ENCODE peak calls at places on chromosomes 16 and 17, in eight cellular contexts. J, W, O, M, D, U, S and Y are unnamed samples.

GRCh38 chr17:64281962-64282752 is 19.1 kb upstream of the TEX2 start:
- DNase-seq in J (peak), W (peak), O (peak), M (peak), D (peak), U (peak), S (peak), Y (peak)

GRCh38 chr16:20243731-20244281 is 83.5 kb downstream of the GP2 start:
- DNase-seq in J (no peak), W (no peak), O (no peak), M (no peak), D (no peak), U (no peak), S (no peak), Y (peak)

GRCh38 chr17:67244621-67245072 is 349 bp downstream of the HELZ start:
- DNase-seq in J (no peak), W (no peak), O (no peak), M (no peak), D (no peak), U (no peak), S (no peak), Y (peak)

GRCh38 chr16:69767459-69768229 is 5.5 kb downstream of the WWP2 start:
- DNase-seq in J (no peak), W (no peak), O (no peak), M (no peak), D (no peak), U (no peak), S (no peak), Y (no peak)

GRCh38 chr16:84599528-84600202 is 18.2 kb downstream of the COTL1 start:
- DNase-seq in J (peak), W (no peak), O (peak), M (peak), D (peak), U (no peak), S (no peak), Y (peak)

GRCh38 chr17:18002171-18002570 is 29.5 kb downstream of the DRC3 start:
- DNase-seq in J (peak), W (no peak), O (no peak), M (no peak), D (no peak), U (no peak), S (no peak), Y (no peak)

GRCh38 chr17:48054238-48055185 is 6.4 kb downstream of the NFE2L1 start:
- DNase-seq in J (peak), W (peak), O (no peak), M (peak), D (no peak), U (peak), S (no peak), Y (no peak)

GRCh38 chr17:48613862-48614694 is 1.0 kb downstream of the HOXB8 start:
- DNase-seq in J (no peak), W (no peak), O (no peak), M (no peak), D (peak), U (no peak), S (no peak), Y (no peak)

GRCh38 chr17:80446645-80447405 is 29.6 kb downstream of the NPTX1 start:
- DNase-seq in J (peak), W (no peak), O (no peak), M (peak), D (no peak), U (no peak), S (no peak), Y (no peak)

GRCh38 chr17:10276436-10276835 is 78.0 kb upstream of the GAS7 start:
- DNase-seq in J (no peak), W (no peak), O (no peak), M (no peak), D (no peak), U (no peak), S (no peak), Y (no peak)

GRCh38 chr17:37698132-37698615 is 46.7 kb downstream of the HNF1B start:
- DNase-seq in J (peak), W (no peak), O (no peak), M (no peak), D (no peak), U (no peak), S (no peak), Y (no peak)

GRCh38 chr17:64780096-64781012 is 118.2 kb upstream of the SMURF2 start:
- DNase-seq in J (peak), W (no peak), O (no peak), M (peak), D (peak), U (peak), S (peak), Y (no peak)

GRCh38 chr16:56643080-56643778 is 4.8 kb downstream of the MT1A start:
- DNase-seq in J (peak), W (peak), O (no peak), M (peak), D (peak), U (peak), S (peak), Y (no peak)

GRCh38 chr16:26889751-26890150 is 177.0 kb upstream of the C16orf82 start:
- DNase-seq in J (no peak), W (no peak), O (no peak), M (no peak), D (no peak), U (no peak), S (no peak), Y (no peak)

GRCh38 chr17:18033442-18034099 is 5.4 kb downstream of the ATPAF2 start:
- DNase-seq in J (peak), W (peak), O (peak), M (peak), D (peak), U (peak), S (peak), Y (peak)

GRCh38 chr17:18933102-18934058 is 18.6 kb upstream of the SLC5A10 start:
- DNase-seq in J (no peak), W (no peak), O (no peak), M (no peak), D (peak), U (no peak), S (no peak), Y (no peak)

GRCh38 chr17:28896884-28897768 is at the start of gene FLOT2:
- DNase-seq in J (peak), W (peak), O (no peak), M (peak), D (peak), U (peak), S (peak), Y (peak)

GRCh38 chr17:50272711-50273653 is 1.3 kb upstream of the TMEM92 start:
- DNase-seq in J (peak), W (no peak), O (no peak), M (peak), D (peak), U (peak), S (peak), Y (peak)

GRCh38 chr16:80433617-80434016 is 107.2 kb upstream of the DYNLRB2 start:
- DNase-seq in J (peak), W (no peak), O (no peak), M (no peak), D (no peak), U (no peak), S (no peak), Y (no peak)

GRCh38 chr17:19397556-19398041 is 10.6 kb upstream of the MFAP4 start:
- DNase-seq in J (no peak), W (no peak), O (no peak), M (no peak), D (no peak), U (no peak), S (no peak), Y (no peak)

GRCh38 chr17:50774225-50774803 is 7.0 kb upstream of the ANKRD40CL start:
- DNase-seq in J (no peak), W (no peak), O (no peak), M (no peak), D (no peak), U (no peak), S (no peak), Y (no peak)

GRCh38 chr16:84589975-84590719 is 27.7 kb downstream of the COTL1 start:
- DNase-seq in J (no peak), W (no peak), O (no peak), M (no peak), D (peak), U (no peak), S (no peak), Y (no peak)

GRCh38 chr17:79844869-79845600 is 5.8 kb upstream of the CBX4 start:
- DNase-seq in J (peak), W (no peak), O (no peak), M (peak), D (peak), U (no peak), S (peak), Y (peak)

GRCh38 chr17:4833941-4834501 is 881 bp downstream of the MINK1 start:
- DNase-seq in J (peak), W (no peak), O (no peak), M (peak), D (peak), U (peak), S (no peak), Y (peak)

GRCh38 chr16:16062023-16062932 is 112.9 kb downstream of the ABCC1 start:
- DNase-seq in J (no peak), W (no peak), O (no peak), M (no peak), D (no peak), U (no peak), S (no peak), Y (peak)

GRCh38 chr17:70913086-70913485 is 743.8 kb downstream of the KCNJ2 start:
- DNase-seq in J (peak), W (no peak), O (no peak), M (no peak), D (no peak), U (no peak), S (no peak), Y (no peak)

GRCh38 chr17:10271004-10271620 is 72.7 kb upstream of the GAS7 start:
- DNase-seq in J (peak), W (no peak), O (no peak), M (no peak), D (no peak), U (no peak), S (no peak), Y (peak)

GRCh38 chr17:75079023-75079373 is 8.8 kb upstream of the SLC16A5 start:
- DNase-seq in J (no peak), W (no peak), O (no peak), M (no peak), D (no peak), U (no peak), S (no peak), Y (no peak)

GRCh38 chr16:1540556-1540855 is 7.0 kb downstream of the TMEM204 start:
- DNase-seq in J (no peak), W (no peak), O (no peak), M (no peak), D (no peak), U (no peak), S (no peak), Y (no peak)

GRCh38 chr17:17079336-17079735 is 37.1 kb downstream of the MPRIP start:
- DNase-seq in J (no peak), W (no peak), O (no peak), M (peak), D (no peak), U (no peak), S (no peak), Y (no peak)

GRCh38 chr17:30717290-30718098 is 107.0 kb downstream of the CRLF3 start:
- DNase-seq in J (no peak), W (no peak), O (no peak), M (peak), D (no peak), U (no peak), S (no peak), Y (no peak)

GRCh38 chr17:65987988-65988387 is 203.9 kb downstream of the CEP112 start:
- DNase-seq in J (peak), W (peak), O (no peak), M (no peak), D (no peak), U (no peak), S (no peak), Y (peak)

GRCh38 chr16:67390816-67391423 is 2.4 kb downstream of the TPPP3 start:
- DNase-seq in J (no peak), W (no peak), O (no peak), M (no peak), D (no peak), U (no peak), S (no peak), Y (no peak)

GRCh38 chr17:19381741-19382444 is 3.6 kb downstream of the MAPK7 start:
- DNase-seq in J (no peak), W (no peak), O (no peak), M (no peak), D (no peak), U (no peak), S (no peak), Y (no peak)

GRCh38 chr16:10103096-10103495 is 79.1 kb downstream of the GRIN2A start:
- DNase-seq in J (peak), W (no peak), O (no peak), M (no peak), D (no peak), U (no peak), S (no peak), Y (no peak)

GRCh38 chr16:54145881-54146280 is 140.7 kb downstream of the IRX3 start:
- DNase-seq in J (no peak), W (no peak), O (no peak), M (no peak), D (no peak), U (no peak), S (no peak), Y (no peak)

GRCh38 chr16:56513972-56514371 is 5.9 kb downstream of the BBS2 start:
- DNase-seq in J (peak), W (peak), O (peak), M (peak), D (peak), U (peak), S (no peak), Y (peak)

GRCh38 chr16:2498531-2499253 is 15.1 kb upstream of the ATP6V0C start:
- DNase-seq in J (no peak), W (no peak), O (no peak), M (no peak), D (no peak), U (no peak), S (no peak), Y (no peak)

GRCh38 chr17:42184717-42185496 is at the start of gene HCRT:
- DNase-seq in J (no peak), W (no peak), O (no peak), M (no peak), D (no peak), U (no peak), S (no peak), Y (no peak)